ENCODE peak calls at places on chromosome 3, in eight cellular contexts. O is stimulated activated naive B cell treated with anti-CD40 and anti-IgM and Interleukin-4, amounts not matched to agents 10 μg/mL and 1 μg/mL and 100 μg/mL, for 72 hours; J is GM12878; E is HuH-7.5; R is retina; D is NCI-H510A treated with DMSO at 0.1 percent for 48 hours; C is effector memory CD4-positive, alpha-beta T cell; X is amygdala. Q is an unnamed sample.

GRCh38 chr3:14771593-14772497 is 46.9 kb upstream of the FGD5 start:
- DNase-seq in O (no peak), J (no peak), E (no peak), R (no peak), D (no peak), C (no peak), X (no peak), Q (no peak)

GRCh38 chr3:71262368-71263265 is 320.9 kb downstream of the FOXP1 start:
- DNase-seq in O (no peak), J (no peak), E (no peak), R (no peak), D (no peak), C (no peak), X (no peak), Q (no peak)

GRCh38 chr3:71776543-71776942 is 8.4 kb downstream of the PROK2 start:
- DNase-seq in O (no peak), J (no peak), E (no peak), R (no peak), D (no peak), C (no peak), X (no peak), Q (no peak)

GRCh38 chr3:172929451-172929850 is 178.9 kb downstream of the ECT2 start:
- DNase-seq in O (no peak), J (no peak), E (no peak), R (no peak), D (no peak), C (no peak), X (no peak), Q (no peak)

GRCh38 chr3:197333901-197334639 is 35.7 kb upstream of the DLG1 start:
- DNase-seq in O (no peak), J (no peak), E (no peak), R (peak), D (peak), C (no peak), X (no peak), Q (no peak)

GRCh38 chr3:30689202-30689641 is 82.8 kb downstream of the TGFBR2 start:
- DNase-seq in O (no peak), J (no peak), E (no peak), R (peak), D (no peak), C (no peak), X (no peak), Q (peak)

GRCh38 chr3:133886031-133886722 is 9.5 kb downstream of the RAB6B start:
- DNase-seq in O (no peak), J (no peak), E (no peak), R (no peak), D (no peak), C (no peak), X (no peak), Q (no peak)

GRCh38 chr3:183478501-183478900 is 50.1 kb upstream of the MCF2L2 start:
- DNase-seq in O (no peak), J (no peak), E (no peak), R (no peak), D (no peak), C (no peak), X (no peak), Q (no peak)

GRCh38 chr3:149553781-149554451 is 79.4 kb downstream of the TM4SF4 start:
- DNase-seq in O (no peak), J (no peak), E (no peak), R (no peak), D (no peak), C (no peak), X (no peak), Q (peak)

GRCh38 chr3:28901029-28901428 is 379.8 kb upstream of the RBMS3 start:
- DNase-seq in O (no peak), J (no peak), E (no peak), R (no peak), D (no peak), C (no peak), X (no peak), Q (no peak)

GRCh38 chr3:11034297-11035000 is 41.9 kb downstream of the SLC6A1 start:
- DNase-seq in O (no peak), J (no peak), E (no peak), R (no peak), D (no peak), C (no peak), X (no peak), Q (no peak)

GRCh38 chr3:149957352-149958140 is 13.1 kb downstream of the PFN2 start:
- DNase-seq in O (no peak), J (no peak), E (no peak), R (no peak), D (no peak), C (no peak), X (no peak), Q (no peak)